ENCODE peak calls at places on chromosomes 1 and 21, in six cellular contexts. One of them, this sample, is unnamed. For H3K36me3, the result is how much of the 10 kb centered on the place peaks cover.

GRCh38 chr1:28886731-28887417 is 27.5 kb upstream of the EPB41 start:
- DNase-seq in BJ: no peak
- DNase-seq in HCT116: peak
- DNase-seq in heart left ventricle: peak
- DNase-seq in aorta: peak
- DNase-seq in suprapubic skin: peak
- DNase-seq in this sample: no peak

GRCh38 chr1:1000357-1001056 is 610 bp upstream of the HES4 start:
- DNase-seq in heart left ventricle: peak
- DNase-seq in aorta: peak
- DNase-seq in HCT116: peak
- DNase-seq in suprapubic skin: peak
- DNase-seq in BJ: no peak
- DNase-seq in this sample: peak

GRCh38 chr1:176717052-176717754 is 254.2 kb downstream of the PAPPA2 start:
- DNase-seq in BJ: no peak
- DNase-seq in suprapubic skin: no peak
- DNase-seq in heart left ventricle: no peak
- DNase-seq in HCT116: no peak
- DNase-seq in aorta: no peak
- DNase-seq in this sample: no peak

GRCh38 chr1:21552715-21553114 is 43.5 kb downstream of the ALPL start:
- DNase-seq in suprapubic skin: no peak
- DNase-seq in BJ: peak
- DNase-seq in HCT116: no peak
- DNase-seq in aorta: no peak
- DNase-seq in heart left ventricle: no peak
- DNase-seq in this sample: no peak

GRCh38 chr21:33286600-33287456 is 20.7 kb downstream of the IL10RB start:
- DNase-seq in suprapubic skin: no peak
- DNase-seq in HCT116: peak
- DNase-seq in heart left ventricle: peak
- DNase-seq in BJ: no peak
- DNase-seq in aorta: no peak
- DNase-seq in this sample: no peak

GRCh38 chr21:25582888-25583287 is 24.4 kb downstream of the MRPL39 start:
- DNase-seq in suprapubic skin: no peak
- DNase-seq in BJ: no peak
- DNase-seq in aorta: no peak
- DNase-seq in heart left ventricle: no peak
- DNase-seq in HCT116: no peak
- DNase-seq in this sample: no peak

GRCh38 chr1:24384251-24385090 is 29.1 kb downstream of the STPG1 start:
- DNase-seq in BJ: no peak
- DNase-seq in HCT116: no peak
- DNase-seq in heart left ventricle: no peak
- DNase-seq in suprapubic skin: peak
- DNase-seq in aorta: peak
- DNase-seq in this sample: peak

GRCh38 chr1:244388961-244389360 is 62.7 kb downstream of the ADSS2 start:
- DNase-seq in aorta: no peak
- DNase-seq in BJ: no peak
- DNase-seq in HCT116: no peak
- DNase-seq in suprapubic skin: no peak
- DNase-seq in heart left ventricle: no peak
- DNase-seq in this sample: no peak

DNA sequence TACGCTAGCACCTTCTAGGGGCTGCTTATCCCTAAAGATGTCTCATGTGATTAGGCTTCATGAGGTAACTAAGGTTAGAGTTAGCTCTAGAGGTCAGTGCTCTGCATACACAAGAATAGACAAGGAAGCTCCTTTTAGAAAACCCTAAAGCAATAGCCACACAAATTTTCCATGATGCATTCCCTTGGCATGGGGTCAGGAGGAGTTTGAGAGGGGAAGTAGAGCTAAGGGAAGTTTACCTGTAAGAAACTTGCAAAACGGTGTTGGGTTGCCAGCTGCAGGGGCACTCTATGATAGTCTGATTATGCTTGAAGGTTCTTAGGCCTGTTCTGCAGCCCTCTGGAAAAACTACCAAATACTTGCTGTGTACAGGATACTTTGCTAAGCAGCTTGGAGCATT is 39.0 kb upstream of the A3GALT2 start:
- DNase-seq in suprapubic skin: peak
- DNase-seq in heart left ventricle: no peak
- DNase-seq in HCT116: no peak
- DNase-seq in aorta: no peak
- DNase-seq in BJ: no peak
- DNase-seq in this sample: no peak
- H3K36me3 ChIP-seq in suprapubic skin: under half
- H3K36me3 ChIP-seq in heart left ventricle: under half
- H3K36me3 ChIP-seq in HCT116: half or more
- H3K36me3 ChIP-seq in aorta: under half
- H3K36me3 ChIP-seq in BJ: under half
- H3K36me3 ChIP-seq in this sample: under half

GRCh38 chr21:38813143-38813542 is 7.4 kb downstream of the ETS2 start:
- DNase-seq in aorta: no peak
- DNase-seq in HCT116: no peak
- DNase-seq in BJ: no peak
- DNase-seq in suprapubic skin: no peak
- DNase-seq in heart left ventricle: no peak
- DNase-seq in this sample: no peak
- H3K36me3 ChIP-seq in aorta: under half
- H3K36me3 ChIP-seq in HCT116: half or more
- H3K36me3 ChIP-seq in BJ: under half
- H3K36me3 ChIP-seq in suprapubic skin: half or more
- H3K36me3 ChIP-seq in heart left ventricle: half or more
- H3K36me3 ChIP-seq in this sample: half or more

GRCh38 chr1:107379826-107380225 is 239.0 kb downstream of the NTNG1 start:
- DNase-seq in heart left ventricle: no peak
- DNase-seq in aorta: no peak
- DNase-seq in HCT116: no peak
- DNase-seq in suprapubic skin: no peak
- DNase-seq in BJ: no peak
- DNase-seq in this sample: no peak
- H3K36me3 ChIP-seq in heart left ventricle: under half
- H3K36me3 ChIP-seq in aorta: under half
- H3K36me3 ChIP-seq in HCT116: under half
- H3K36me3 ChIP-seq in suprapubic skin: under half
- H3K36me3 ChIP-seq in BJ: under half
- H3K36me3 ChIP-seq in this sample: under half

GRCh38 chr1:41014871-41015270 is 6.7 kb downstream of the SLFNL1 start:
- DNase-seq in aorta: no peak
- DNase-seq in heart left ventricle: no peak
- DNase-seq in HCT116: no peak
- DNase-seq in suprapubic skin: no peak
- DNase-seq in BJ: no peak
- DNase-seq in this sample: no peak
- H3K36me3 ChIP-seq in aorta: under half
- H3K36me3 ChIP-seq in heart left ventricle: under half
- H3K36me3 ChIP-seq in HCT116: under half
- H3K36me3 ChIP-seq in suprapubic skin: under half
- H3K36me3 ChIP-seq in BJ: under half
- H3K36me3 ChIP-seq in this sample: under half

DNA sequence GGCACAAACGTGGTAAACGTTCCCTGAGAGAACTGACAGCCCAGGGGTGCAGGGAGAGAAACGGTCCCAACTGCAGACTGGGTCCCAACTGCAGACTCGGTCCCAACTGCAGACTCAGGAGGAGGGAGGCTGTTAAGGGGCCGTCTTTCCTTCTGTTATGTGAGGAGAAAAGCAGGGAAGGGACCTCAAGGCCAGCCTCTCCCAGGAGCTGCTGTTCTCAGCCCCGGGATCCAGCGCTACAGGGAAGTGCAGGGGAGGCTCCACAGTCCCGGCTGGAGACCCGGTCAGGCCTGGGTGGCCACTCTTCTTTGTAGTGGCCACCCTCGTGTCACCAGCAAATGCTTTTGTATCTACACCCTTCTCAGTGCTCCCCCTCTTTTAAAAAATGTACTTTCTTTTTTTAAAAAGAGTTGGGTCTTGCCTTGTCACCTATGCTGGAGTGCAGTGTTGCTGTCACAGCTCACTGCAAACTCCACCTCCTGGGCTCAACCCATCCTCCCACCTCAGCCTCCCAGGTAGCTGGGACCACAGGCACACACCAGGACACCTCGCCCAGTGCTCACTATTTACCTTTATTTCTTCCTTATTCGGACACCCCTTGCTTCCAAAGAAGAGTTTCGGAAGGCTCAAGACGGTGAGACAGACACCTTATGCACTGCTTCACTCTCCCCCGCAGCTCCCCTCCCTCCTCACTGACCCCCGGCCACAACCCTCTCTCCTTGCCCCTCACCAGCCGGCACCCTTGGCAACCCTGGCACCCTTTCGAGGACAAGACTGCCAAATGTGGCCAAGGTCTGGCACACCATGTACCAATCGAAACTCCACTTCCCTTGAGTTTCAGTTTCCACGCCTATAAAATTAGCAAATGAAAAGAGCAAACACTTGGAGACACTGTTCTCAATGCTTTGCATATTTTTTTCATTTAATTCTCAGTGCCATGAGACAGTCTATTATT is 21.8 kb downstream of the CAPN2 start:
- DNase-seq in heart left ventricle: no peak
- DNase-seq in BJ: no peak
- DNase-seq in suprapubic skin: no peak
- DNase-seq in HCT116: no peak
- DNase-seq in aorta: no peak
- DNase-seq in this sample: no peak
- H3K36me3 ChIP-seq in heart left ventricle: under half
- H3K36me3 ChIP-seq in BJ: under half
- H3K36me3 ChIP-seq in suprapubic skin: under half
- H3K36me3 ChIP-seq in HCT116: under half
- H3K36me3 ChIP-seq in aorta: under half
- H3K36me3 ChIP-seq in this sample: under half

DNA sequence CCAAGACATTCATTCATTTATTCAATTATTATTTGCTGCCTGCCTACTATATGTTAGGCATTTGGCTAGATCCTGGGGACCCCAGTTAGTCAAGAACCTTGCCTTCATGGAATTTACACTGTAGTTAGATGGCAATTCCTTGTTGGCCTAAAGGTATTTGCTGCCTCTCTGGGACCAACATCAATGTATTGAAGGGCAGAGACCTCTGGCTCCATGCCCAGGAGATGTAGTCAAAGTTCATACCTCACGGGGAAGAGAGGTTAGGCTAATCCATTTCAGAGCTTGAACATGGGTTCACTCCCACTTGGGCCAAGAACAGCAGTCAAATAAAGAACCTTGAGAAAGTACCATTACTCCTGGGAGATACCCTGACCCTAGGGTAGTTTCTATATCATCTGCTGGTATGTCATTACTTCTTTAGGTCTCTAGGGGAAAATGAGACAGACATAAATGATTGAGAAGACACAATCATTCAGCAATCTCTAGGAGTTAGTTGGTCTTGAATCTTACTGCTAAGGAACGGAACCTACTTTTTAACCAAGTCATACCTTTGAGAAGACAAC is 32.0 kb downstream of the SORT1 start:
- DNase-seq in aorta: no peak
- DNase-seq in BJ: no peak
- DNase-seq in suprapubic skin: no peak
- DNase-seq in heart left ventricle: no peak
- DNase-seq in HCT116: no peak
- DNase-seq in this sample: no peak
- H3K36me3 ChIP-seq in aorta: under half
- H3K36me3 ChIP-seq in BJ: under half
- H3K36me3 ChIP-seq in suprapubic skin: under half
- H3K36me3 ChIP-seq in heart left ventricle: under half
- H3K36me3 ChIP-seq in HCT116: under half
- H3K36me3 ChIP-seq in this sample: under half

GRCh38 chr1:184487561-184488200 is 100.9 kb downstream of the C1orf21 start:
- DNase-seq in suprapubic skin: no peak
- DNase-seq in aorta: no peak
- DNase-seq in heart left ventricle: no peak
- DNase-seq in HCT116: no peak
- DNase-seq in BJ: no peak
- DNase-seq in this sample: no peak
- H3K36me3 ChIP-seq in suprapubic skin: under half
- H3K36me3 ChIP-seq in aorta: under half
- H3K36me3 ChIP-seq in heart left ventricle: under half
- H3K36me3 ChIP-seq in HCT116: under half
- H3K36me3 ChIP-seq in BJ: under half
- H3K36me3 ChIP-seq in this sample: under half

GRCh38 chr1:212452323-212453155 is 19.8 kb downstream of the NENF start:
- DNase-seq in HCT116: no peak
- DNase-seq in heart left ventricle: peak
- DNase-seq in BJ: peak
- DNase-seq in aorta: peak
- DNase-seq in suprapubic skin: no peak
- DNase-seq in this sample: no peak

GRCh38 chr1:212450331-212450881 is 17.7 kb downstream of the NENF start:
- DNase-seq in suprapubic skin: no peak
- DNase-seq in BJ: no peak
- DNase-seq in aorta: no peak
- DNase-seq in heart left ventricle: peak
- DNase-seq in HCT116: no peak
- DNase-seq in this sample: no peak

GRCh38 chr1:212454741-212455140 is 22.0 kb downstream of the NENF start:
- DNase-seq in aorta: no peak
- DNase-seq in heart left ventricle: no peak
- DNase-seq in suprapubic skin: no peak
- DNase-seq in HCT116: no peak
- DNase-seq in BJ: no peak
- DNase-seq in this sample: no peak

GRCh38 chr1:212453156-212453857 is 20.6 kb downstream of the NENF start:
- DNase-seq in suprapubic skin: no peak
- DNase-seq in heart left ventricle: no peak
- DNase-seq in aorta: no peak
- DNase-seq in HCT116: no peak
- DNase-seq in BJ: no peak
- DNase-seq in this sample: no peak

DNA sequence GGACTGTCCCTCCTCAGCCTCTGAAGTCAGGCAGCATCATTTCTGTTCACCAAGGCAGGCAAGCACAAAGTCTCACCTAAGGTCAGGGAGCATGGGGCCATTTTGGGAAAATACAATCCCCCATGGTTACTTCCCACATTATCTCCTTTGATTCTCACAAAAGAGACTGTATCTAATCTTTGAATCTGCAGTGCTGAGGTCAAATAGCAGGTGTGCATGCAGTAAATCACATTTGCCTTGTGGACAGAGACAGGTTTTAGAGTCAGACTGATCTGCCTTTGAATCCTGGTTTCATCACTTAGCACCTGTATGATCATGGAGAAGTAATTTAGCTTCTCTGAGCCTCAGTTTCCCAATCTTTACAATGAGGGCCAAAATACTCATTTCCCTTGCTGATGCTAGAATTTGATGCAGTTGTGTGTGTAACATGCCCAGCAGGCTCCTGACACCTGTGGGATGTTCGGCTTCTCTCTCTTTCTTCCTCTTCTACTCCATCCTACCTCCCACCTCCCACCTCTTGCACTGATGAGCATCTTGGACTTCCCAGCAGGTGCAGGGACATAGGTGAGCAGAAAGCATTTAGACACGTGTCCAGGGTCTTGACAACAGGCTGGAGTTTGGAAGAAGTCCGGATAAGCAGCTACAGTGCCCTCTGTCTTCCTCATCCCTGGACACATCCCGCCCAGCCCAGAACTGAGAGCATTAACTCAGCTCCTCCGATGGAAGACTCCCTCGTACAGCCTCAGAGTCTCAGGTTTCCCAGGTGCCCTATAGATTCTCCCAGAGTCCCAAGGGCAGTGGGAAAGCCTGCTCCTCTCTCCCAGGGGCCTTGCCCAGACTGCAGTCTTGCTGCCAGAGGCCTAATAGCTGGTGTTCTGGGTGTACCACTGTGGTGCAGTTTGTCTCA is 18.9 kb downstream of the NENF start:
- DNase-seq in heart left ventricle: no peak
- DNase-seq in aorta: no peak
- DNase-seq in HCT116: no peak
- DNase-seq in BJ: no peak
- DNase-seq in suprapubic skin: no peak
- DNase-seq in this sample: no peak
- H3K36me3 ChIP-seq in heart left ventricle: under half
- H3K36me3 ChIP-seq in aorta: under half
- H3K36me3 ChIP-seq in HCT116: under half
- H3K36me3 ChIP-seq in BJ: under half
- H3K36me3 ChIP-seq in suprapubic skin: under half
- H3K36me3 ChIP-seq in this sample: under half